ENCODE peak calls at places on chromosomes 2 and 18, in four cellular contexts. B is AG10803; R is hepatocyte; I is activated CD8-positive, alpha-beta T cell treated with anti-CD3 and anti-CD28 coated beads for 36 hours. G is an unnamed sample.

GRCh38 chr2:148493822-148494563 is 150.6 kb upstream of the EPC2 start:
- DNase-seq in R (no peak), I (no peak), B (no peak), G (peak)

GRCh38 chr2:162821176-162821575 is 17.4 kb downstream of the KCNH7 start:
- DNase-seq in R (no peak), B (peak), I (no peak), G (no peak)

GRCh38 chr18:1906421-1906820 is 664.9 kb downstream of the METTL4 start:
- DNase-seq in B (no peak), I (no peak), R (no peak), G (no peak)

GRCh38 chr2:113218283-113219091 is 44.7 kb downstream of the PSD4 start:
- DNase-seq in R (peak), B (peak), I (no peak), G (no peak)

GRCh38 chr18:58788470-58788869 is 76.2 kb upstream of the ZNF532 start:
- DNase-seq in B (peak), R (no peak), I (no peak), G (no peak)

GRCh38 chr2:145158051-145158586 is 638.2 kb upstream of the ZEB2 start:
- DNase-seq in B (peak), I (no peak), R (peak), G (no peak)

GRCh38 chr2:85792783-85793441 is 39.1 kb downstream of the ATOH8 start:
- DNase-seq in I (no peak), B (peak), R (no peak), G (no peak)

GRCh38 chr2:56168163-56168562 is 15.6 kb upstream of the CCDC85A start:
- DNase-seq in B (peak), I (no peak), R (peak), G (no peak)

GRCh38 chr2:205685314-205686230 is 3.3 kb downstream of the NRP2 start:
- DNase-seq in B (peak), R (no peak), I (peak), G (peak)

GRCh38 chr2:11647834-11648600 is 22.0 kb downstream of the NTSR2 start:
- DNase-seq in R (peak), B (peak), I (no peak), G (no peak)

GRCh38 chr18:69689081-69689759 is 258.5 kb downstream of the CD226 start:
- DNase-seq in I (no peak), B (peak), R (no peak), G (no peak)

GRCh38 chr2:156447761-156448160 is 11.6 kb downstream of the GPD2 start:
- DNase-seq in R (no peak), B (peak), I (no peak), G (no peak)

GRCh38 chr2:130864830-130865229 is 28.1 kb downstream of the ARHGEF4 start:
- DNase-seq in I (no peak), R (peak), B (peak), G (no peak)

GRCh38 chr2:12321017-12321641 is 395.6 kb upstream of the TRIB2 start:
- DNase-seq in B (peak), R (peak), I (no peak), G (no peak)

GRCh38 chr2:240857039-240858008 is 11.3 kb upstream of the AGXT start:
- DNase-seq in B (no peak), R (peak), I (no peak), G (no peak)

GRCh38 chr2:207791579-207792243 is 22.0 kb upstream of the FZD5 start:
- DNase-seq in I (no peak), R (no peak), B (no peak), G (no peak)

DNA sequence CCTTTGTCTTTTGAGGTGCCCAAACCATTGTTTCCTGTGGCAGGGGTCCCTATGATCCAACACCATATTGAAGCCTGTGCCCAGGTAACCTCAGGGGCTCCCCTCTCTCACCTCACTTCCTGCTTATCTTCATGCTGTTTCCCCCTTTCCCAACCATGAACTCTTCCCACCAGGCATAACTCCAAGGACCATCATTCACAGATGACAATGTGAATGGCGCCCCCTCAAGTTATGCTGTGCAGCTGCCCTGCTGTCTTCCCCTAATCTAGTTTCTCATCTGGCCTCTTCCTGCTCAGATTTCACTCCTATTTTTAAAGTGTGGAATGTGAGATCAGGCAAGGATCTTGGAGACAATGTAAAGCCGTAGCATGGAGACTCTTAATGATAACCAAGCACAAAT is 1.4 kb downstream of the GMPPA start:
- DNase-seq in B (no peak), R (no peak), I (no peak), G (no peak)
- TF ChIP-seq CTCF in B (peak), R (peak), I (no peak), G (no peak)

GRCh38 chr2:28868611-28869010 is 1.5 kb downstream of the TRMT61B start:
- DNase-seq in I (no peak), R (no peak), B (no peak), G (no peak)

GRCh38 chr2:28871620-28872019 is 1.5 kb upstream of the TRMT61B start:
- DNase-seq in R (no peak), I (no peak), B (no peak), G (no peak)

GRCh38 chr2:28869494-28870145 is 489 bp downstream of the TRMT61B start:
- DNase-seq in R (peak), B (no peak), I (peak), G (peak)

DNA sequence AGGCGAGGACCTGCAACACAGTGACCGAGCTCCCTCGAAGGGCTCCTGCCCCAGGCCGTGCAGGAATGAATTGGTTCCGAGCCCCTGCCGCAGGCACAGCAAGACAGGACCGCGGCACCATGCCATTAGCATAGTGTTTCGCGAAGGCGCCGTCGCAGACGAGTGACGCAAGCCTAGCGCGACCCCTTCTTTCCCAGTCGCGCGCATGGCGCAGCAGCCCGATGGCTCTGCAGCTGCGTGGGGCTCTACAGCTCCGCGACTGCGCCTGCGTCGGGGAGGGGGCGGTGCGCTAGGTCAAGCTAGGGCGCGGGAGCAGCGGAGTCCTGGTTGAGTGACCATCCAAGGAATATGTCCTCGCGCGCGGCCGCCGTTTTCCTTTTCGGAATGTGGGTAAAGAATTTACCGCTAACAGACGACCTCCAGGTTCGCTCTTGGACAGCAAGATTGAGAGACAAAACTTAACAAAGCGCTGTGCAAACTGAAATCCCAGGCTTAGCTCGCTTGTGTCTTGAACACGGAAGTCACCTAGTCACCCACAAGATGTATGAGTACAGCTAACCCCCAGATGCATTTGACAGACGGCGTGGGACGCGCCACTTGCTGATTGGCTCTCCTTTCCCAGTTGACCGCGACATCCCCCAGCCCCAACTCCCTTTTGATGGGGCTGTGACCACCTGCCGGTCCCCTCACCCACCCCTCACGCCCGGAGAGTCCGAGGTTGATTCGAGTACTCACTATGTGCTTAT is at the start of gene TRMT61B:
- DNase-seq in I (peak), R (peak), B (peak), G (peak)
- TF ChIP-seq CTCF in I (no peak), R (no peak), B (no peak), G (no peak)

GRCh38 chr18:63183263-63183662 is 136.3 kb downstream of the BCL2 start:
- DNase-seq in B (no peak), R (no peak), I (no peak), G (no peak)
- TF ChIP-seq CTCF in B (no peak), R (no peak), I (no peak), G (no peak)

GRCh38 chr2:239289545-239289944 is 111.3 kb downstream of the HDAC4 start:
- DNase-seq in I (peak), B (no peak), R (no peak), G (no peak)

GRCh38 chr2:239292531-239292930 is 108.3 kb downstream of the HDAC4 start:
- DNase-seq in R (no peak), I (no peak), B (no peak), G (no peak)

GRCh38 chr2:239291505-239292350 is 109.1 kb downstream of the HDAC4 start:
- DNase-seq in B (no peak), R (no peak), I (no peak), G (no peak)

GRCh38 chr2:239288951-239289481 is 111.8 kb downstream of the HDAC4 start:
- DNase-seq in R (no peak), B (no peak), I (peak), G (peak)

DNA sequence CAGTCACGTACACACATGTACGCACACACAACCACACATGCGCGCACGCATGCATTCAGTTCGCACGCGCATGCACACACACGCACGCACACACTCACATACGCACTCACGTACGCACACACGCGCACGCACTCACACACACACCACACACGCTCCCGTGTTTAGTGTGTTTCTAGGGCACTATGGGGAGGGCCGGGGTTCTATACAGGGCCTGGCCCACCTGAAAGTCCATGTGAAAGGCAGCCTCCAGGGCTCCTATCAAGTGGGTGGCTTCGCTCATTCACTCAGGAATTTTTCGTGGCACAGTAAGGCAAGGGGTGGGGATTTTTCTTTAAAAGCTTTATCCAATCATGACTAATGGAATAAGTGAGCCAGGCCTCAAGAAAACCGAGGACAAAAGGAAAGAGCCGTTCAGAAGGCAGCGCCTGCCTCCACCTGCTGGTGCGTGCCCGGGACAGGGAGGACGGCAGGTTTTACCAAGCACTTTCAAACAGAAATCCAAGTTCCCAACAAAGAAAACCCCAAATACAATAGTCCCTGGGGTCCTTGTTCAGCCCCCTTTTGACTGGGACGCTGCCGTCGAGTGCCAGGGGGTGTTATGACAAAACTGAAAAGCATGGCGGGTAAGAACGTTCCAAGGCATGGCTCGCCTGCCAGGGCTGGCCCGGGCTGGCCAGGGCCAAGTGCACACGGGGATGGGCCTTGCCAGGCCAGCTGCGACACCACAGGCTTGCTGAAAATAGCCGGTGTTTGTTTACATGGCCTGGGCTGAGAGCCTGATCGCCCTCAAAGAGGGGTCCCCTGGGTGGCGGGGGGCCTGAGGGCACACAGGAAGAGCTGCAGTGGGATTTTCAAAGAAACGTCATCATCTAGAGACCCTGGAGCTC is 110.0 kb downstream of the HDAC4 start:
- DNase-seq in R (no peak), I (no peak), B (no peak), G (no peak)
- TF ChIP-seq CTCF in R (no peak), I (no peak), B (peak), G (no peak)

DNA sequence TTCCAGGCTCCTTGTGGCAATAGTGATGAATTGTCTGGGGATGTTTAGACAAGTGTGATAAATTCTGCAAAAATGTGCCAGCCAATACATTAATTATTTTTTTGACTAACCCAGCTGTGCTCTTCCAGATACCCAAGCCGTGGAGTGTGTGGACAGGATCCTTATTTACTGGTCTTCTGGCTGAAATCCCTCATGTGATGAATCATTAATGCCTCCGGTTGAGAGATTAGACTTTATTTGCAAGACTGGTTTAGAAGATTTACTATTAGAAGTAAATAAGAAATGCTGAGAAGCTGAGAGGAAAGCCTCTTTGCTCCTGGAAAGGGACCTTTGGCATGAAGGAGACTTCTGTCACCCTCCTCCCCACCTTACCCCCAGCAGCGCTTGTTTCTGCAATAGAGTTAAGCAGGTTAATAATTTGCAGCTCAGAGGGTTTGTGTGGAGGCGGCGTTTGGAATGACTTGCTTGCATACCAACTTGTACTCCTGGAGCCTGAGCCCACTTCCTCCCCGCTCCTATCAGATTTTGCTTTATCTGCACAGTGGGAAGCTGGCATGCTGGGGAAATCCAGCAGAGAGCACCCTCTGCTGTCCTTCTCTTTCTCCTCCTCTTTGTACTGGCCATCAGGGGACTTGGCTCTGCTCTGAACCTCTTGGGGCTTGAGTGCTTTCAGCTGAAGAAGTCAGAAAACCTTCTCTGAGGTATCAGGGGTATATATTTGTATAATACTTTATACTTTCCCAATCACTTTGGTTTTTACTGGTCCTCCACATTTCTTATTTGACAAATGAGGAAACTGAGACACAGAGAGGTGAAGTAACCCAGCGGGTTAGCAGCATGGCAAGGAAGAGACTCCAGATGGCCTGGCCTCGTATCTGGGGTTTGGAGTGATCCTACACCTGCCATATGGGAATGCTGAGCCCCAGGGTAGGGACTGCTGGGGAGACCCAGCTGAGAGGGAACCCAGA is 16.3 kb downstream of the SLC3A1 start:
- DNase-seq in R (peak), B (peak), I (peak), G (no peak)
- TF ChIP-seq CTCF in R (peak), B (peak), I (no peak), G (peak)

DNA sequence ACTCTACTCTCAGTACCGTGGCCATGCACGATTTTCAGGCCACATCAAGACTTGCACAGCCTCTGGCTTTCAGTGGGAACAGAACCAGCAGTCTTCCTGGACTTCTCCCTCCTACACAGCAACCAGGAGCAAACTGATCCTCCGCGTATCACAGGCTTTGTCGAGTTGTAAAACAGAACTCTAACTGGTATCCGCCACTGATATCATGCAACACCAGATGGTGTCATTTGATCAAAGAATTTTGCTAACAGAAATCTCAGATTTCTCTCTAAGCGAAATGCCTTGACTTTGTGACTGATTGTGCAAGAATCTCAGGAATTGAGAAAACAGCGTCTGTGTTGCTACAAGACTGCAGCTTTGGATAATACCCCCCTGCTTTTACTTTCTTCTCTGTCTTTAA is 85.7 kb downstream of the COPS8 start:
- DNase-seq in I (no peak), R (peak), B (peak), G (no peak)
- TF ChIP-seq CTCF in I (no peak), R (peak), B (peak), G (no peak)

G was measured in GM13976.